ENCODE peak calls at places on chromosomes 12 and 14, in nine cellular contexts. B is adrenal gland; Y is aorta; N is CD8-positive, alpha-beta memory T cell; M is GM23248; F is transverse colon; Q is hepatocyte; T is K562; D is PC-3. W is an unnamed sample. For H3K36me3 and H3K4me1, the result is how much of the 10 kb centered on the place peaks cover.

GRCh38 chr14:105388976-105389375 is 9.4 kb upstream of the TEX22 start:
- DNase-seq in T (no peak), D (no peak), N (no peak), F (no peak), Y (peak), Q (no peak), B (no peak), M (no peak), W (no peak)

GRCh38 chr12:68435816-68436215 is 103.7 kb upstream of the MDM1 start:
- DNase-seq in N (no peak), M (no peak), D (peak), Q (peak), B (no peak), T (no peak), Y (no peak), F (no peak), W (no peak)

GRCh38 chr14:58784946-58785345 is 147.2 kb downstream of the DACT1 start:
- DNase-seq in F (no peak), B (no peak), N (no peak), Q (no peak), T (no peak), M (no peak), D (no peak), Y (no peak), W (no peak)

GRCh38 chr12:69404851-69405365 is 45.4 kb downstream of the YEATS4 start:
- DNase-seq in Q (no peak), M (no peak), D (no peak), N (no peak), B (no peak), F (no peak), Y (no peak), T (no peak), W (no peak)

GRCh38 chr14:59055439-59056045 is 132.9 kb upstream of the DAAM1 start:
- DNase-seq in Q (peak), Y (no peak), F (peak), D (peak), N (no peak), M (peak), T (peak), B (peak), W (no peak)

GRCh38 chr12:24780969-24781368 is 167.9 kb downstream of the BCAT1 start:
- DNase-seq in Q (no peak), N (no peak), D (peak), Y (no peak), B (no peak), T (peak), F (no peak), M (peak), W (no peak)

GRCh38 chr14:30115756-30116155 is 188.1 kb upstream of the PRKD1 start:
- DNase-seq in D (no peak), Q (no peak), F (no peak), Y (no peak), N (no peak), B (no peak), M (no peak), T (no peak), W (no peak)

GRCh38 chr12:753401-754237 is 1.2 kb downstream of the WNK1 start:
- DNase-seq in B (peak), N (peak), F (peak), T (peak), M (peak), Q (peak), D (no peak), Y (peak), W (peak)

GRCh38 chr12:46674126-46674525 is 151.7 kb downstream of the SLC38A4 start:
- DNase-seq in B (no peak), T (no peak), D (peak), N (no peak), M (no peak), Y (no peak), Q (no peak), F (no peak), W (no peak)

GRCh38 chr14:90619911-90620310 is 196.3 kb downstream of the TTC7B start:
- DNase-seq in Q (no peak), Y (no peak), T (no peak), F (no peak), M (no peak), B (no peak), D (no peak), N (no peak), W (no peak)

GRCh38 chr12:132774159-132774558 is 12.5 kb upstream of the ANKLE2 start:
- DNase-seq in Y (no peak), M (no peak), T (no peak), F (no peak), B (no peak), N (no peak), Q (no peak), D (no peak), W (no peak)

GRCh38 chr12:132773077-132774020 is 11.7 kb upstream of the ANKLE2 start:
- DNase-seq in N (no peak), Y (no peak), T (no peak), D (no peak), M (no peak), B (no peak), Q (no peak), F (no peak), W (peak)

GRCh38 chr12:132774646-132775275 is 13.1 kb upstream of the ANKLE2 start:
- DNase-seq in B (no peak), N (no peak), Q (no peak), Y (no peak), M (no peak), F (no peak), D (no peak), T (no peak), W (no peak)

GRCh38 chr12:132771126-132771838 is 9.7 kb upstream of the ANKLE2 start:
- DNase-seq in F (peak), M (peak), Y (no peak), B (no peak), N (peak), T (no peak), Q (no peak), D (no peak), W (no peak)

DNA sequence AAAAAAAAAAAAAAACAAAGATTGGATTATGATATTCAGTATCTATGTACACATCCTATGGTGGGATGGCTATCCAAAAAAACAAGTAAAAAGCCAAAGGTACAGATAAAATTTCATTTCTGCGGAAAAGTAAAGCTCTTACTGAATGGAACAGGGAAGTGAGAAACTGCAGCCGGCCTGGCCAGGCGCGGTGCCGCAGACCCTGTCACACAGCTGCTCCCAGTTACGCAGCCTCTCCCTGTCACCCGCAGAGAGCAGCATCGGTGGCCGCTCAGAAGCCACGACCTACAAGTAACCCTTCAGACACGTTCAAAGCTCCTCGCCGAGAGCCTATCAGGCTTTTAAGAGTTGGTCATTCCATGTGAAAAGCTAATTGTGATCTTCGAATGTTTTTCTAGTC is 10.9 kb upstream of the ANKLE2 start:
- DNase-seq in Q (no peak), T (no peak), N (no peak), D (no peak), F (peak), B (peak), Y (peak), M (no peak), W (no peak)
- H3K36me3 ChIP-seq in Q (under half), T (half or more), N (under half), D (half or more), F (under half), B (half or more), Y (under half), M (half or more), W (under half)

DNA sequence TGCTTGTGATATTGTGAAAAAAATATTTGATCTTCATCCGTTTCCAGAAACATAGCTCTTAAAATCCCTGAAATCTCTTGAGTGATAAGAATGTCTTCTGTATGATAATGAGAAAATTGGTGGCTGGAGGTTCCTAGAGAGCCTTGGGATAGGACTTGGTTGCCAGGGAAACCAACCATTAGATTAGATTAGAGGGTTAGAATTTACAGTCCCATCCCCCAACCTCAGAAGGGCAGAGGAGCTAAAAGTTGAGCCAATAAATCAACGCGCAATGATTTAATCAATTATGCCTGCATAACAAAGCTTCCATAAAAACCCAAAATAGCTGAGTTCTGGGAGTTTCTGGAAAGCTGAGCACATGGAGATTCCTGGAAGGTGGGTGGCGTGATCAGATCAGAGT is 10.6 kb downstream of the SEL1L start:
- DNase-seq in B (no peak), F (no peak), Y (no peak), D (no peak), M (no peak), T (no peak), N (no peak), Q (no peak), W (no peak)
- H3K4me3 ChIP-seq in B (no peak), F (no peak), Y (no peak), D (no peak), M (no peak), T (no peak), N (no peak), Q (no peak), W (no peak)

DNA sequence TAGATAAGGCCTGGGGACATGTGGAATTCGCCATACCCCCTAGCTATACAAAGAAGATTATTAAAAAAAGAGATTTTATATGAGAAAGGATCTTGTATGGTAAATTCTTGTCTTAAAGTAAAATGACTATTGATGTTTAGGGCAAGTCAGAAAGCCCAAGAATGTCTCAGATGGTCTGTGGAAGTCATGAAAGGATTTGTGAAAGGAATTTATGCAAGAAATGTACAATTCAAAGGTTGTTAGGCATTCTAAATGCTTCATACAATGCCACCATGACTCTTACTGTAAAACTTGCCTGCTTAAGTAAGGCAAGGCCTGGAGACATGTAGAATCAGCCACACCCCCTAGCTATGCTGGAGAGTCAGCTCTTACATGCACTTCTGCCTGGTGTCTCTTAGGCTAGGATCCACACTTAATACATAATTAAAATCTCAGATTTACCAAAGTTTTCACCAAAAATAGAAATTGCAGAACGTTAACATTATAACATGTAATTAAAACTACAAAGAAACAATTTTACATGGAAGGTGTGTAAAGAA is 8.9 kb upstream of the ETNK1 start:
- DNase-seq in F (no peak), N (no peak), B (no peak), Q (no peak), D (no peak), M (no peak), Y (no peak), T (no peak), W (no peak)
- H3K4me1 ChIP-seq in F (under half), N (under half), B (under half), Q (under half), D (under half), M (under half), Y (under half), T (under half), W (under half)

GRCh38 chr12:132703611-132704010 is 7.0 kb upstream of the PGAM5 start:
- DNase-seq in B (no peak), D (no peak), N (no peak), Y (no peak), Q (no peak), T (no peak), M (no peak), F (no peak), W (no peak)

GRCh38 chr12:132698336-132698735 is 10.9 kb downstream of the PXMP2 start:
- DNase-seq in T (no peak), F (no peak), N (no peak), Q (no peak), B (no peak), Y (no peak), M (no peak), D (no peak), W (no peak)

GRCh38 chr12:132702640-132703039 is 8.0 kb upstream of the PGAM5 start:
- DNase-seq in T (no peak), F (no peak), Y (no peak), B (no peak), D (no peak), Q (no peak), N (no peak), M (no peak), W (no peak)

GRCh38 chr12:132695431-132695830 is 8.0 kb downstream of the PXMP2 start:
- DNase-seq in N (no peak), F (no peak), T (no peak), B (no peak), D (no peak), Y (no peak), M (no peak), Q (no peak), W (no peak)

DNA sequence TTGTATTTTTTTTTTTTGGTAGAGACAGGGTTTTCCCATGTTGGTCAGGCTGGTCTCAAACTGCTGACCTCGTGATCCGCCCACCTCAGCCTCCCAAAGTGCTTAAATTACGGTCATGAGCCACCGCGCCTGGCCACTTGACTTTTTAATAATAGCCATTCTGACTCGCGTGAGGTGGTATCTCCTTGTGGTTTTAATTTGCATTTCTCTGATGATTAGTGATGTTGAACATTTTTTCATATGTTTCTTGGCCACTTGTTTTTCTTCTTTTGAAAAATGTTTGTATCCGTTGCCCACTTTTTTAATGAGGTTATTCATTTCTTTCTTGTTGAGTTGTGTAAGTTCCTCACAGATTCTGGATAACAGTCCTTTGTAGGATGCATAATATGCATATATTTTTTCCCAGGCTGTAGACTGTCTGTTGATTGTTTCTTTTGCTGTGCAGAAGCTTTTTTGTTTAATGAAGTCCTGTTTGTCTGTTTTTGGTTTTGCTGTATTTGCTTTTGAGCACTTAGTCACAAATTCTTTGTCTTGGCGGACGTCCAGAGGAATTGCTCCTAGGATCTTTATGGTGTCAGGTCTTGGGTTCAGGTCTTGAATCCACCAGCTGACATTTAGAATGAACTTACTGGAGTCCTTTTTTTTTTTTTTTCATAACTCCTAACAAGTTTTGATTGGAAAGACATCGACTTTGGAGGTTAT is 10.3 kb upstream of the PGAM5 start:
- DNase-seq in B (no peak), Y (no peak), Q (no peak), N (no peak), F (no peak), D (peak), T (no peak), M (peak), W (no peak)
- H3K36me3 ChIP-seq in B (under half), Y (under half), Q (under half), N (under half), F (under half), D (under half), T (half or more), M (under half), W (under half)

DNA sequence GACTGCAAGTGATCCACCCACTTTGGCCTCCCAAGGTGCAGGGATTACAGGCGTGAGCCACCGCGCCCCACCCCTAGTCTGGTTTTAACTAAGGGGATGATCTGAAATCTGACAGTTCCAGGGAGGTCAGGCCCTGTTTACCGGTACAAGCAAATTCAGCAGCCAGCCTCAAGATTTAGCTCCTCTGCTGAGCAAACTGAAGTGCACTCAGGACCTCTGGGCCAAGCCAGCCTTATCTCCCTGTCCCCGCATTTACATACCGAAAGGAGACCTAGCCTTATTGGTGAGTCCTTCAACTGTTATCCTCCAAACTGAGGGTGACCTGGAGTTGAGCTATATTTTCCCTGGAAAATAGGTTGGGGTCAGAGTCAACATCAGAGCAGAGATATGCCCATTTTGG is 835 bp upstream of the ABHD4 start:
- DNase-seq in B (no peak), Q (no peak), N (no peak), D (no peak), Y (no peak), F (no peak), T (peak), M (no peak), W (no peak)
- H3K4me3 ChIP-seq in B (peak), Q (no peak), N (peak), D (peak), Y (no peak), F (peak), T (peak), M (peak), W (peak)

DNA sequence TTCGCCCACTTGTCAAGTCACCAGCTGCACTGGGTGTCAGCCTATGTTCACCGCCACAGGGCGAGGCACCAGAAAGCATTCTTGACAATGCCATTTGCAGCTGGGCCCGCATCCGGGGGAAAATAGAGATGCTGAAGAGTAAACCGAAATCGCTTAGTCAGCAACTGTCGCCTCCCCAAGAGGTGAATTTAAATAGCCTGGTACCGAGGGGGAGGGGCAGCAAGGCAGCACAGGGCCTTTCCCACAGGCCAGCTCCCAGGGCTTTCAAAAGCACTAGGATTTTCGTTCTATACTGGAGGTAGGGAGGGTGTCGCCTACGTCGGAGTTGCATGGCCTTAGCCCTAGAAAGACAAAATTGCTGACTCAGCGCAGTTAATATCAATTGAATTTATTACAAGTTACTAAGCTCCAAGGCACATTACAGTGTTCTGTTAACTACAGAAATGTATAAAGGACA is 4.3 kb downstream of the IRF2BPL start:
- DNase-seq in B (peak), N (peak), Q (peak), Y (no peak), T (peak), D (peak), M (peak), F (peak), W (peak)
- H3K4me1 ChIP-seq in B (under half), N (under half), Q (under half), Y (under half), T (half or more), D (under half), M (under half), F (under half), W (under half)

GRCh38 chr12:95494888-95495287 is 20.9 kb downstream of the METAP2 start:
- DNase-seq in Q (no peak), N (no peak), D (no peak), B (no peak), F (no peak), Y (no peak), M (no peak), T (no peak), W (no peak)
- H3K36me3 ChIP-seq in Q (under half), N (under half), D (half or more), B (half or more), F (half or more), Y (under half), M (half or more), T (half or more), W (half or more)

DNA sequence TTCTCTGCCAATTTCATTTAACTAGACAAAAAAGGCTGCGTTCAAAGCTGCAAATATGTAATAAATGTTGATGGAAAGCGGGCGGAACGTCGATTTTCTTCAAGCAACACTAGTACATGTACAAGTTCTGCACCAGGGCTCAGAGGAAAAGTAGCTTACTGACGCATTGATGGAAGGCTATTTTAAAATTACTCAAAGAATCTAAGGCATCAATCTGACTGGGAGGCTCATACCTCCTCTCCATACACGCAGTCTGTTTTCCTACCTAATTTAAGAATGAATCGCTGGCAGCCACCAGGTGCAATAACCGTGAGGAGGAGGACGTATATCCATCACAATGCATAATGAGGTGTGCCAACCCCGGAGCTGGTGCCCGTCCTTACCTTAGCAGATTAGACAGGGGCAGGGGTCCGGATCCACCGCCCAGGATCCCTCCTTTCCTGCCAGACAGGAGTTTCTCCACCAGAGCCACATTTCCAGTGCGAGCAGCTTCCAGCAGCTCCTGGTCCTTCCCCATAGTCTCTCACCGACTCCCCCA is 946 bp downstream of the ANKS1B start:
- DNase-seq in Y (no peak), B (no peak), T (no peak), N (no peak), M (peak), F (no peak), Q (peak), D (no peak), W (no peak)
- H3K4me3 ChIP-seq in Y (peak), B (peak), T (no peak), N (no peak), M (peak), F (peak), Q (no peak), D (no peak), W (no peak)

GRCh38 chr14:68668531-68668930 is 124.3 kb downstream of the ZFP36L1 start:
- DNase-seq in M (no peak), Q (no peak), D (no peak), N (no peak), T (no peak), F (no peak), B (peak), Y (no peak), W (no peak)
- H3K4me1 ChIP-seq in M (half or more), Q (half or more), D (under half), N (under half), T (under half), F (under half), B (half or more), Y (under half), W (under half)

DNA sequence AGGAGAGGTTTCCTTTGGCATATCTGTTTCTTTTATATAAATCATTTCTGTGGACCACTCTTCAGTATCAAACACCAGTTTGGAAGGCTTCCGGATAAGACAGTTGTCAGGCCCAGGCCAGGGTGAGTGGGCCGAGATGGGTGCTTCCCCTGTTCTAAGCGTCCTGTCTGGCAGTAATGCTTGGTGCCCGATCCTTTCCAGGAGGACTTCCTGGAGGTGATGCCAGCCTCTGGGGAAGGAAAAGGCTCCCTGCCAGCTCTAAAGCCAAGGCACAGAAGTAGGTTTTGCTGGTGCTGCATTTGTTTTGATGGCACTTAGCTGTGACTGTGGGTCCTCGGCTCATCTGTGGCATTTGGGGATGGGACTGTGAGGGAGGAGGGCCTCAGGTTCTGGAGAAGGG is 124.4 kb upstream of the RTL1 start:
- DNase-seq in Q (no peak), D (no peak), M (no peak), B (peak), T (no peak), N (no peak), F (no peak), Y (no peak), W (no peak)
- H3K36me3 ChIP-seq in Q (under half), D (under half), M (under half), B (half or more), T (under half), N (under half), F (under half), Y (under half), W (under half)